ENCODE peak calls at places on chromosomes 3 and 15, in four cellular contexts. One of them, this sample, is unnamed.

GRCh38 chr15:84749111-84749991 is 959 bp downstream of the ZNF592 start:
- DNase-seq in PC-3: peak
- DNase-seq in naive thymus-derived CD8-positive, alpha-beta T cell: peak
- DNase-seq in RWPE1: peak
- DNase-seq in this sample: peak

GRCh38 chr3:181773921-181774320 is 62.2 kb downstream of the SOX2 start:
- DNase-seq in PC-3: no peak
- DNase-seq in naive thymus-derived CD8-positive, alpha-beta T cell: no peak
- DNase-seq in RWPE1: no peak
- DNase-seq in this sample: no peak

GRCh38 chr15:49494842-49495241 is 71.8 kb downstream of the FGF7 start:
- DNase-seq in PC-3: peak
- DNase-seq in naive thymus-derived CD8-positive, alpha-beta T cell: no peak
- DNase-seq in RWPE1: no peak
- DNase-seq in this sample: no peak

GRCh38 chr3:183438749-183439148 is 10.3 kb upstream of the MCF2L2 start:
- DNase-seq in PC-3: no peak
- DNase-seq in naive thymus-derived CD8-positive, alpha-beta T cell: no peak
- DNase-seq in RWPE1: no peak
- DNase-seq in this sample: no peak

GRCh38 chr3:58167431-58168351 is 43.1 kb downstream of the DNASE1L3 start:
- DNase-seq in PC-3: peak
- DNase-seq in naive thymus-derived CD8-positive, alpha-beta T cell: peak
- DNase-seq in RWPE1: peak
- DNase-seq in this sample: peak

GRCh38 chr3:29665688-29666087 is 384.8 kb downstream of the RBMS3 start:
- DNase-seq in PC-3: no peak
- DNase-seq in naive thymus-derived CD8-positive, alpha-beta T cell: no peak
- DNase-seq in RWPE1: no peak
- DNase-seq in this sample: no peak

GRCh38 chr15:65957451-65957850 is 88.2 kb downstream of the RAB11A start:
- DNase-seq in PC-3: no peak
- DNase-seq in naive thymus-derived CD8-positive, alpha-beta T cell: no peak
- DNase-seq in RWPE1: no peak
- DNase-seq in this sample: no peak

GRCh38 chr3:156474560-156475389 is 80.1 kb downstream of the SSR3 start:
- DNase-seq in PC-3: peak
- DNase-seq in naive thymus-derived CD8-positive, alpha-beta T cell: peak
- DNase-seq in RWPE1: no peak
- DNase-seq in this sample: no peak

GRCh38 chr3:50345586-50345985 is at the start of gene ZMYND10:
- DNase-seq in PC-3: peak
- DNase-seq in naive thymus-derived CD8-positive, alpha-beta T cell: peak
- DNase-seq in RWPE1: peak
- DNase-seq in this sample: peak

GRCh38 chr3:188664795-188665194 is 507.0 kb upstream of the TPRG1 start:
- DNase-seq in PC-3: peak
- DNase-seq in naive thymus-derived CD8-positive, alpha-beta T cell: no peak
- DNase-seq in RWPE1: no peak
- DNase-seq in this sample: no peak

GRCh38 chr3:74661672-74662071 is 47.2 kb upstream of the CNTN3 start:
- DNase-seq in PC-3: no peak
- DNase-seq in naive thymus-derived CD8-positive, alpha-beta T cell: no peak
- DNase-seq in RWPE1: no peak
- DNase-seq in this sample: no peak

GRCh38 chr3:179541094-179541493 is 21.6 kb upstream of the ACTL6A start:
- DNase-seq in PC-3: no peak
- DNase-seq in naive thymus-derived CD8-positive, alpha-beta T cell: no peak
- DNase-seq in RWPE1: no peak
- DNase-seq in this sample: no peak

GRCh38 chr3:127779747-127780146 is 42.6 kb downstream of the MGLL start:
- DNase-seq in PC-3: peak
- DNase-seq in naive thymus-derived CD8-positive, alpha-beta T cell: no peak
- DNase-seq in RWPE1: peak
- DNase-seq in this sample: no peak

GRCh38 chr15:33022629-33023028 is 171.9 kb downstream of the FMN1 start:
- DNase-seq in PC-3: peak
- DNase-seq in naive thymus-derived CD8-positive, alpha-beta T cell: no peak
- DNase-seq in RWPE1: peak
- DNase-seq in this sample: no peak

GRCh38 chr3:124826703-124827102 is 60.5 kb downstream of the ITGB5 start:
- DNase-seq in PC-3: peak
- DNase-seq in naive thymus-derived CD8-positive, alpha-beta T cell: no peak
- DNase-seq in RWPE1: peak
- DNase-seq in this sample: no peak

GRCh38 chr15:58182460-58183163 is 44.4 kb downstream of the AQP9 start:
- DNase-seq in PC-3: peak
- DNase-seq in naive thymus-derived CD8-positive, alpha-beta T cell: peak
- DNase-seq in RWPE1: peak
- DNase-seq in this sample: no peak

GRCh38 chr15:75650908-75651809 is 3.4 kb downstream of the SNX33 start:
- DNase-seq in PC-3: no peak
- DNase-seq in naive thymus-derived CD8-positive, alpha-beta T cell: no peak
- DNase-seq in RWPE1: no peak
- DNase-seq in this sample: no peak

GRCh38 chr3:125310623-125311076 is 64.5 kb downstream of the ZNF148 start:
- DNase-seq in PC-3: no peak
- DNase-seq in naive thymus-derived CD8-positive, alpha-beta T cell: peak
- DNase-seq in RWPE1: no peak
- DNase-seq in this sample: peak

GRCh38 chr3:37967252-37967881 is 23.2 kb upstream of the VILL start:
- DNase-seq in PC-3: peak
- DNase-seq in naive thymus-derived CD8-positive, alpha-beta T cell: peak
- DNase-seq in RWPE1: peak
- DNase-seq in this sample: peak

GRCh38 chr3:99878005-99878404 is 60.3 kb downstream of the CMSS1 start:
- DNase-seq in PC-3: peak
- DNase-seq in naive thymus-derived CD8-positive, alpha-beta T cell: no peak
- DNase-seq in RWPE1: peak
- DNase-seq in this sample: no peak

GRCh38 chr3:142117052-142117451 is 32.3 kb downstream of the TFDP2 start:
- DNase-seq in PC-3: peak
- DNase-seq in naive thymus-derived CD8-positive, alpha-beta T cell: no peak
- DNase-seq in RWPE1: peak
- DNase-seq in this sample: no peak

GRCh38 chr3:58490860-58491501 is 915 bp upstream of the KCTD6 start:
- DNase-seq in PC-3: no peak
- DNase-seq in naive thymus-derived CD8-positive, alpha-beta T cell: peak
- DNase-seq in RWPE1: no peak
- DNase-seq in this sample: no peak

GRCh38 chr3:64687781-64688515 is at the start of gene ADAMTS9:
- DNase-seq in PC-3: no peak
- DNase-seq in naive thymus-derived CD8-positive, alpha-beta T cell: no peak
- DNase-seq in RWPE1: no peak
- DNase-seq in this sample: no peak

GRCh38 chr15:57919754-57920153 is 145.8 kb downstream of the ALDH1A2 start:
- DNase-seq in PC-3: peak
- DNase-seq in naive thymus-derived CD8-positive, alpha-beta T cell: no peak
- DNase-seq in RWPE1: no peak
- DNase-seq in this sample: no peak

GRCh38 chr15:64224508-64224907 is 61.7 kb upstream of the PPIB start:
- DNase-seq in PC-3: no peak
- DNase-seq in naive thymus-derived CD8-positive, alpha-beta T cell: no peak
- DNase-seq in RWPE1: no peak
- DNase-seq in this sample: no peak

This sample was measured in CD8-positive, alpha-beta memory T cell.